ENCODE peak calls at places on chromosomes 2 and 18, in eight cellular contexts. I, W, L, B, Z, D, T and J are unnamed samples.

GRCh38 chr2:241064802-241065354 is 37.2 kb downstream of the MTERF4 start:
- DNase-seq in I (no peak), W (no peak), L (no peak), B (no peak), Z (no peak), D (no peak), T (no peak), J (no peak)

GRCh38 chr18:56747032-56747658 is 96.0 kb downstream of the WDR7 start:
- DNase-seq in I (no peak), W (no peak), L (no peak), B (no peak), Z (no peak), D (no peak), T (no peak), J (no peak)

GRCh38 chr18:58659691-58660090 is 11.6 kb upstream of the MALT1 start:
- DNase-seq in I (no peak), W (no peak), L (no peak), B (no peak), Z (no peak), D (no peak), T (no peak), J (no peak)

GRCh38 chr18:28357785-28358401 is 181.0 kb upstream of the CDH2 start:
- DNase-seq in I (no peak), W (peak), L (no peak), B (peak), Z (no peak), D (no peak), T (no peak), J (no peak)

GRCh38 chr2:120566331-120567035 is 169.2 kb upstream of the GLI2 start:
- DNase-seq in I (no peak), W (no peak), L (no peak), B (no peak), Z (no peak), D (peak), T (no peak), J (no peak)

GRCh38 chr2:43032248-43032893 is 194.0 kb downstream of the ZFP36L2 start:
- DNase-seq in I (no peak), W (no peak), L (no peak), B (no peak), Z (no peak), D (no peak), T (no peak), J (no peak)

GRCh38 chr18:35032113-35032512 is 9.1 kb upstream of the MAPRE2 start:
- DNase-seq in I (no peak), W (no peak), L (no peak), B (no peak), Z (no peak), D (no peak), T (no peak), J (no peak)

GRCh38 chr2:233084488-233084887 is 24.3 kb downstream of the INPP5D start:
- DNase-seq in I (peak), W (no peak), L (peak), B (no peak), Z (no peak), D (no peak), T (peak), J (peak)

GRCh38 chr2:172333626-172334330 is 93.6 kb upstream of the ITGA6 start:
- DNase-seq in I (no peak), W (no peak), L (no peak), B (no peak), Z (no peak), D (no peak), T (no peak), J (no peak)

GRCh38 chr2:9637330-9637729 is 6.5 kb upstream of the YWHAQ start:
- DNase-seq in I (no peak), W (no peak), L (no peak), B (peak), Z (no peak), D (peak), T (no peak), J (no peak)

GRCh38 chr2:151967829-151968722 is 130.8 kb downstream of the CACNB4 start:
- DNase-seq in I (no peak), W (no peak), L (no peak), B (no peak), Z (no peak), D (no peak), T (no peak), J (no peak)

GRCh38 chr2:38486213-38487026 is 109.3 kb upstream of the ATL2 start:
- DNase-seq in I (no peak), W (no peak), L (no peak), B (no peak), Z (no peak), D (no peak), T (no peak), J (no peak)